ENCODE peak calls at places on chromosomes 5 and 9, in six cellular contexts. X, D, V, C, G and Z are unnamed samples.

GRCh38 chr9:128987800-128988199 is 40.3 kb downstream of the NUP188 start:
- DNase-seq in X (no peak), D (peak; percentile 83), V (peak; percentile 57), C (no peak), G (no peak), Z (no peak)

GRCh38 chr9:35914307-35914807 is 5.1 kb downstream of the SPAAR start:
- DNase-seq in X (no peak), D (no peak), V (no peak), C (no peak), G (peak; percentile 74), Z (peak; percentile 84)

GRCh38 chr9:89437772-89438171 is 60.1 kb downstream of the SEMA4D start:
- DNase-seq in X (no peak), D (no peak), V (no peak), C (no peak), G (no peak), Z (no peak)

GRCh38 chr5:114055810-114056476 is 305.9 kb upstream of the KCNN2 start:
- DNase-seq in X (peak; percentile 35), D (no peak), V (no peak), C (no peak), G (no peak), Z (peak; percentile 30)

GRCh38 chr5:109485030-109485429 is 75.3 kb upstream of the PJA2 start:
- DNase-seq in X (no peak), D (peak; percentile 12), V (peak; percentile 67), C (no peak), G (peak; percentile 82), Z (peak; percentile 65)

GRCh38 chr5:1446602-1447343 is 1.5 kb upstream of the SLC6A3 start:
- DNase-seq in X (no peak), D (no peak), V (no peak), C (no peak), G (peak; percentile 8), Z (no peak)

GRCh38 chr5:159459951-159460538 is 129.8 kb upstream of the IL12B start:
- DNase-seq in X (no peak), D (no peak), V (no peak), C (no peak), G (no peak), Z (no peak)

GRCh38 chr9:135887021-135887507 is 20.3 kb downstream of the CAMSAP1 start:
- DNase-seq in X (no peak), D (no peak), V (no peak), C (no peak), G (peak; percentile 24), Z (peak; percentile 49)

GRCh38 chr5:108858959-108859358 is 111.3 kb downstream of the FER start:
- DNase-seq in X (no peak), D (no peak), V (no peak), C (no peak), G (no peak), Z (no peak)

GRCh38 chr5:6728011-6728794 is 15.0 kb downstream of the TENT4A start:
- DNase-seq in X (no peak), D (no peak), V (no peak), C (no peak), G (no peak), Z (no peak)

GRCh38 chr9:68950689-68951088 is 63.2 kb downstream of the PRKACG start:
- DNase-seq in X (no peak), D (no peak), V (no peak), C (no peak), G (no peak), Z (no peak)

GRCh38 chr5:173718469-173718868 is 102.0 kb upstream of the BOD1 start:
- DNase-seq in X (no peak), D (no peak), V (no peak), C (no peak), G (no peak), Z (no peak)

GRCh38 chr9:114396558-114397218 is 8.9 kb upstream of the AKNA start:
- DNase-seq in X (peak; percentile 78), D (no peak), V (peak; percentile 45), C (no peak), G (no peak), Z (no peak)

GRCh38 chr5:143173139-143173889 is 230.2 kb downstream of the NR3C1 start:
- DNase-seq in X (no peak), D (no peak), V (no peak), C (no peak), G (no peak), Z (no peak)

GRCh38 chr5:138276402-138277054 is 2.1 kb upstream of the GFRA3 start:
- DNase-seq in X (no peak), D (no peak), V (no peak), C (no peak), G (no peak), Z (no peak)

GRCh38 chr9:36878986-36879982 is 154.8 kb downstream of the PAX5 start:
- DNase-seq in X (no peak), D (no peak), V (no peak), C (no peak), G (no peak), Z (no peak)

GRCh38 chr9:38687992-38688391 is 31.9 kb downstream of the FAM240B start:
- DNase-seq in X (no peak), D (no peak), V (no peak), C (no peak), G (no peak), Z (no peak)

GRCh38 chr5:149317281-149318048 is 27.8 kb upstream of the GRPEL2 start:
- DNase-seq in X (no peak), D (no peak), V (no peak), C (no peak), G (peak; percentile 34), Z (no peak)

GRCh38 chr9:123652416-123652815 is 277.5 kb downstream of the DENND1A start:
- DNase-seq in X (no peak), D (no peak), V (no peak), C (no peak), G (no peak), Z (no peak)

GRCh38 chr9:128819716-128820664 is 1.7 kb downstream of the ENDOG start:
- DNase-seq in X (peak; percentile 65), D (no peak), V (no peak), C (no peak), G (no peak), Z (peak; percentile 64)

GRCh38 chr5:17228833-17229291 is 11.4 kb downstream of the BASP1 start:
- DNase-seq in X (no peak), D (peak; percentile 78), V (no peak), C (no peak), G (no peak), Z (no peak)

DNA sequence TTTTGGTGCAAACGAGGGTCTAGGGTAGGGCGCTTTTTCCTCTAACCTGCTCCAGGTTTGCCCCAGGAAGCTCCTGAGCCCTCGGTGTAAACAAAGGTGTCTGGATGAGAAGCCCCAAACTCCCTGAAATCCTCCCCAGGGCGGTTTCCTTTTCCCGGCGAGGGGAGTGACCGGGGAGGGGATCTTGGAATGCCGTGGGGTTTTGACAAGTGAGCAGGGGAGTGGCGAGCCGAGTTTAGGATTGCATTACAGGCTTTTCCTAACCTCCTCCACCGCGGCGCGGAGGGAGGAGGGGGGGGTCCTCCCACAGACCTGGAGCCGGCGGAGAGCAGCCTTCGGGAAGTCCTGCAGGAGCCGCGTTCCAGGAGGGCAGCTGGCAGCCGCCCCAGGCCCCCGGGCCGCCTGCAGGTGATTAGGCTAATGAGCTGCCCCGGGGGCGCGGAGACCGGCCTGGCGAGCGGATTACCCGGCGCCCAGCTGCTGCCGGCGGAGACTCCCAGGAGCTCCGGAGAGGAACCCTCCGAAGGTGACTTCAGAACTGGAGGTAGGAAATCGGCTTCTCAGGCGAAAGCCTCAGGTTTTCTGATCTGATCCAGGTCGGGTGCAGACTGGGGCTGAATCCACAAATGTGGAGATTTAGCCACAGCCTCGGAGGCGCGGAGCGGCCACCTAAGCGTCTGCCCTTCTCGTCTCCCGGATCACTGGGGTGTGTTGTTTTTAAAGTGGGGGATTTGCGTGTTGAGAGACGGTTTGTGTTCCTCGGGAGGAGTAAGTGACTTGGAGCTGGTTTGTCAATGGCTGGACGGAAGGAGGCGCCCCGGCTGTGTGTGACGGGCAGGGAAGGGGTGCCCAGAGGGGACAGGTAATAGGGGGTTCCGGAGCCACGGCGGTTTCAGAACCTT is 215.9 kb downstream of the PDZD2 start:
- DNase-seq in X (peak; percentile 53), D (peak; percentile 47), V (no peak), C (no peak), G (peak; percentile 50), Z (peak; percentile 54)
- H3K4me3 ChIP-seq in X (peak overlapping the region; percentile 63), D (peak overlapping the region; percentile 81), V (peak overlapping the region; percentile 55), C (peak overlapping the region; percentile 69), G (peak overlapping the region; percentile 63), Z (peak overlapping the region; percentile 79)

DNA sequence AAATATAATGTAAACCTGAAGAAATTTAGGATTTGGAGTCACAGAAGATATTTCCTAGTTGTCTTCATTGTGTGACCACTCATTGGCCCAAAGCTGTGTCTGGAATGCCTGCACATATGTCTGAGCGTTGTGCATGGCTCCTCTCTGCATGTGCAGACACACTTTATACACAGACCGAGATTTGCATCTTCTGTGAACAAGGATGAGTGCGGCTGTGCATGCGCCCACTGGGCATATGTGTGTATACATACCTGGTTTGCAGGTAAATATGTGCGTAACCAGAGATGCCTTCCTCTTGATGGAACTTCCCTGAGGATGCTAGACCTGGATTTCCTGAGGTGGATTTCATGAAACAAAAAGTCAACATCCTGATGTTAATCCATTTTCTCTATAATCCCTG is 19.1 kb downstream of the PHF2 start:
- DNase-seq in X (no peak), D (no peak), V (no peak), C (no peak), G (no peak), Z (no peak)
- H3K4me1 ChIP-seq in X (peaks cover 3% of the 10 kb centered on the region), D (peaks cover 3% of the 10 kb centered on the region), V (no peaks in the 10 kb centered on the region), C (peaks cover 60% of the 10 kb centered on the region), G (peaks cover 27% of the 10 kb centered on the region), Z (peaks cover 95% of the 10 kb centered on the region)

DNA sequence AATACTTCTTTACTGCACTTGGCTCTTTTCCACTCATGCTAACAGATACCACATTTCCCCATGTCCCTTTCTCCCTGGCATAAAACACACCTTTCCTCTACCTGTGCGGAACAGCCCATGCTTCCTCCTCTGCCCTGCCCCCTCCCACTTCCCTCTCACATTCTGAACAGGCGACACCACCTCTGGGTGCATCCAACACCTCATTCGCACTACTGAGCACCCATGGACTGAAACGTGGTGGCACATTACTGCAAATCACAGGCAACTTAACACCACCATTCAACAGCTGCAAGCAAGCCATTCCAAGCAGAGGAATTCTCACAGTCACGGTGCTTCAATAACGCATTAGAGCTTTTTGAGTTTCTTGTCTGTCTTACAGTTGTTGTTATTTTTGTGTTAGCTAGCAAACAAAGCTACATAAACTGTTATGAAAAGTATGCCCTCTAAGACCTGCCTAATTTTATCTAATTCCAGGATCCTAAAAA is 298.2 kb upstream of the TAS2R1 start:
- DNase-seq in X (no peak), D (no peak), V (no peak), C (no peak), G (no peak), Z (no peak)
- H3K9me3 ChIP-seq in X (no peaks in the 10 kb centered on the region), D (peaks cover 5% of the 10 kb centered on the region), V (no peaks in the 10 kb centered on the region), C (no peaks in the 10 kb centered on the region), G (peaks cover 2% of the 10 kb centered on the region), Z (peaks cover 16% of the 10 kb centered on the region)

DNA sequence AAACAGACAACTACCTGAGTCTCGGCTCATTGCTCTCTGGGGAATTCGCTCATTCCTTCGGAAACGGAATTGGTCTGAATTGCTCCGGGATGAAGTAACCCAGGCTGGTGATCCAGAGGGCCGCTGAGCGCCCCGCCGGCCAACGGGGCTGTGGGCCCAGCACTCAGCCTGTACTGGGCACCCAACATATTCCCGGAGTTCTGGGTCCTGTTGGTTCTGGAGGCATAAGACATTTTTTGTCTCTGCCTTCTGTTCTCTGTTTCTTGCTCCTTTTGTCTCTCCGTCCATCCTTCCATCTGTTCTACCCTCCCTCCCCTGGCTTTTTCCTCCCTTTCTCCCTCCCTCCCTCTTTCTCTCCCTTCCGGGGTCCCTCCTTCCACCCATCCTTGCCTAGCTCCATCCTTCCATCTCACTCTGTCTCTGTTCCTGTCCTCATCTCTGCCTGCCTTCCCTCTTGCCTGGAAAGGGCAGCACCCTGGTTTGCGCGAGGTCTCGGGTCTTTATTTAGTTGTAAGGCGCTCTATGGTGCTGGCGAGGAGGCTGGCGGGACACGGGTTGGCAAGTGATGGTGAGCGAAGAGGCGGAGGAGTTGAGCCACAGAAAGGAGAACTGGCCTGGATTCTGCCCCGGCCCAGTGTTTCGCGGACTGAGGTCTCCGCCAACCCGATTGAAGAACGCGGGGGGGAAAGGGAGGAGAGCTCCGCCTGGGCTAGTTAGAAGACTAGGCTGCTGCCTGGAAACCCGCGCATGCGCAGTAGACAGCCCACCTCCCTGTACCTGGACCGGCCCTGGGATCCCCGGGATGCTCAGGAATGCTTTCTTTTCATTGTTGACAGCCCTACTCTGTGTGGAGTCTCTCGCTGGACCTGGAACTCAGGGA is 1468.0 kb downstream of the FOXD4L5 start:
- DNase-seq in X (peak; percentile 29), D (peak; percentile 81), V (peak; percentile 69), C (no peak), G (peak; percentile 79), Z (peak; percentile 82)
- H3K4me3 ChIP-seq in X (no peak overlapping the region), D (peak overlapping the region; percentile 62), V (no peak overlapping the region), C (peak overlapping the region; percentile 58), G (no peak overlapping the region), Z (peak overlapping the region; percentile 54)